ENCODE peak calls at places on chromosomes 4 and X, in four cellular contexts. R is RWPE1, X is nephron progenitor cell, W is ovary. D is an unnamed sample.

GRCh38 chrX:63810746-63811145 is 25.7 kb upstream of the ARHGEF9 start:
- DNase-seq in X (no peak), R (no peak), W (no peak), D (no peak)

GRCh38 chr4:85491527-85491926 is 16.6 kb downstream of the ARHGAP24 start:
- DNase-seq in X (no peak), W (no peak), R (no peak), D (peak)

GRCh38 chrX:3651272-3651671 is 62.2 kb downstream of the PRKX start:
- DNase-seq in W (no peak), R (peak), X (no peak), D (no peak)

GRCh38 chrX:43663173-43663572 is 7.1 kb downstream of the MAOA start:
- DNase-seq in X (no peak), R (no peak), W (no peak), D (no peak)

GRCh38 chrX:10049246-10049645 is 82.1 kb downstream of the CLDN34 start:
- DNase-seq in X (no peak), R (no peak), W (no peak), D (no peak)

GRCh38 chr4:8163026-8163425 is 4.4 kb upstream of the ABLIM2 start:
- DNase-seq in R (no peak), W (no peak), X (no peak), D (no peak)

GRCh38 chr4:108109997-108110416 is 58.7 kb downstream of the LEF1 start:
- DNase-seq in R (no peak), W (no peak), X (no peak), D (no peak)

GRCh38 chrX:130974323-130974722 is 71.3 kb upstream of the ENOX2 start:
- DNase-seq in W (no peak), X (no peak), R (no peak), D (no peak)

GRCh38 chr4:62162606-62163005 is 962.5 kb downstream of the ADGRL3 start:
- DNase-seq in W (no peak), R (no peak), X (no peak), D (no peak)

GRCh38 chr4:14862881-14863280 is 139.4 kb upstream of the CPEB2 start:
- DNase-seq in W (no peak), R (no peak), X (no peak), D (no peak)

GRCh38 chrX:139194571-139195280 is 335.8 kb upstream of the F9 start:
- DNase-seq in W (no peak), R (no peak), X (peak), D (peak)

GRCh38 chr4:7301126-7301785 is 108.9 kb downstream of the SORCS2 start:
- DNase-seq in X (no peak), W (no peak), R (no peak), D (no peak)

GRCh38 chr4:156782491-156782890 is 189.1 kb downstream of the PDGFC start:
- DNase-seq in R (peak), X (no peak), W (no peak), D (no peak)

GRCh38 chr4:87541956-87542709 is 13.0 kb upstream of the SPARCL1 start:
- DNase-seq in R (no peak), X (no peak), W (no peak), D (no peak)

GRCh38 chrX:22603060-22603459 is 330.3 kb downstream of the CBLL2 start:
- DNase-seq in X (no peak), R (no peak), W (no peak), D (no peak)

GRCh38 chr4:24973471-24974251 is 57.1 kb downstream of the LGI2 start:
- DNase-seq in R (no peak), W (no peak), X (peak), D (no peak)

GRCh38 chrX:7263961-7264360 is 116.0 kb upstream of the PUDP start:
- DNase-seq in R (peak), W (no peak), X (no peak), D (no peak)

GRCh38 chrX:106621836-106622235 is 10.1 kb downstream of the RADX start:
- DNase-seq in W (no peak), R (no peak), X (no peak), D (no peak)

GRCh38 chrX:106615041-106615440 is 3.3 kb downstream of the RADX start:
- DNase-seq in R (no peak), X (no peak), W (no peak), D (no peak)

DNA sequence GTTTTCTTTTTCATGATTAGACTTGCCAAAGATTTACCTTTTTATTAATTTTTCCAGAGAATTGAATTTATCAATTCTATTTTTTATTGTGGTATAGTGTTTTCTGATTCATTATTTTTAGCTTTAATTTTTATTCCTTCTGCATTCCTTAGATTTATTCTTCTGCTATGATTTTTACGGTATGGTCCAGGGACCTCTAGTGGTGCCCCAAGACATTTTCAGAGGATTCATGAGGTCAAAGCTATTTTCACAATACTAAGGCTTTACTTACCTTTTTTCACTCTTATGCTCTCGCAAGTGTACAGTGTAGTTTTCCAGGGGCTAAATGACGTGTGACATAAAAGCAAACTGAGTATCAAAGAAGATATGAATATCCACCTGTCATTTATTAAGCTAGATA is 8.0 kb downstream of the RADX start:
- DNase-seq in R (no peak), X (no peak), W (no peak), D (no peak)
- TF ChIP-seq CTCF in R (peak), X (peak), W (no peak), D (peak)

GRCh38 chr4:53591372-53591892 is at the start of gene LNX1:
- DNase-seq in X (no peak), R (peak), W (no peak), D (no peak)
- TF ChIP-seq CTCF in X (no peak), R (no peak), W (no peak), D (no peak)

GRCh38 chr4:33160126-33160525 is 2440.0 kb downstream of the PCDH7 start:
- DNase-seq in X (no peak), W (no peak), R (no peak), D (no peak)
- TF ChIP-seq CTCF in X (peak), W (no peak), R (no peak), D (peak)

GRCh38 chr4:147590249-147590920 is 26.8 kb upstream of the TMEM184C start:
- DNase-seq in R (peak), W (peak), X (peak), D (peak)
- TF ChIP-seq CTCF in R (peak), W (peak), X (peak), D (peak)

GRCh38 chrX:83529950-83530349 is 21.9 kb downstream of the POU3F4 start:
- DNase-seq in X (no peak), W (no peak), R (no peak), D (no peak)
- TF ChIP-seq CTCF in X (no peak), W (no peak), R (no peak), D (no peak)

DNA sequence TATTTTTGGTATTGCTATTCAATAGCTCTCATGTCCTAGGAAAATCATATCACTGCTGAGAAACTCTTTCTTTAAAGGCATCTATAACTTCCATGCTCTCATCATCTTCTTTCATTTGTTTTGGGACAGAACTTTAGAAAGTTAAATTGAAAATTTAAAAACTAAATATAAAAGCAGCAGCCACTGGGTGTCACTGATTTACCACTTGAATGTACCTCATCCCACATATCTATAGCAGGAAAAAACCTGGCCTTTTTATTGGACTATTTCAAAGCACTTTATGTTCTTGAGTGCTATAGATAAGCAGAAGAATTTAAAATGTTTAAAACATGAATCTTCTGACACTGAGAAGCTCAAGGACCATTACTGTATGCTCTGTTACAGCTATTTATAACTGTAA is 165.3 kb upstream of the TTC29 start:
- DNase-seq in R (peak), W (no peak), X (no peak), D (no peak)
- TF ChIP-seq CTCF in R (no peak), W (peak), X (no peak), D (no peak)

GRCh38 chrX:112081781-112082482 is 644 bp downstream of the TRPC5 start:
- DNase-seq in R (no peak), X (peak), W (no peak), D (peak)

GRCh38 chrX:112083624-112084326 is 1.2 kb upstream of the TRPC5 start:
- DNase-seq in W (no peak), R (no peak), X (no peak), D (no peak)

GRCh38 chrX:112078606-112079005 is 4.0 kb downstream of the TRPC5 start:
- DNase-seq in R (no peak), X (no peak), W (no peak), D (no peak)
- TF ChIP-seq CTCF in R (no peak), X (no peak), W (no peak), D (no peak)

GRCh38 chr4:97153042-97153441 is 990.2 kb downstream of the STPG2 start:
- DNase-seq in X (peak), R (no peak), W (no peak), D (no peak)
- TF ChIP-seq CTCF in X (peak), R (peak), W (no peak), D (no peak)

D was measured in glutamatergic neuron.